ENCODE peak calls at places on chromosomes 5 and 9, in eight cellular contexts. One of them, this sample, is unnamed.

GRCh38 chr5:167950126-167950721 is 341.2 kb upstream of the WWC1 start:
- DNase-seq in kidney: no peak
- DNase-seq in SK-MEL-5: no peak
- DNase-seq in activated CD8-positive, alpha-beta memory T cell treated with anti-CD3 and anti-CD28 coated beads for 48 hours: no peak
- DNase-seq in NCI-H510A: no peak
- DNase-seq in stimulated activated CD4-positive, alpha-beta T cell treated with anti-CD3 and anti-CD28 coated beads, Interleukin-2, amount 100 ng/mL, for 48 hours: no peak
- DNase-seq in heart right ventricle: no peak
- DNase-seq in stimulated activated CD8-positive, alpha-beta memory T cell treated with anti-CD3 and anti-CD28 coated beads, Interleukin-12 subunit alpha, Interleukin-12 subunit beta, amount 100 ng/mL, for 1 hour: no peak
- DNase-seq in this sample: no peak

GRCh38 chr5:83430130-83431010 is 41.2 kb upstream of the VCAN start:
- DNase-seq in stimulated activated CD8-positive, alpha-beta memory T cell treated with anti-CD3 and anti-CD28 coated beads, Interleukin-12 subunit alpha, Interleukin-12 subunit beta, amount 100 ng/mL, for 1 hour: peak
- DNase-seq in kidney: no peak
- DNase-seq in stimulated activated CD4-positive, alpha-beta T cell treated with anti-CD3 and anti-CD28 coated beads, Interleukin-2, amount 100 ng/mL, for 48 hours: peak
- DNase-seq in heart right ventricle: peak
- DNase-seq in activated CD8-positive, alpha-beta memory T cell treated with anti-CD3 and anti-CD28 coated beads for 48 hours: no peak
- DNase-seq in NCI-H510A: no peak
- DNase-seq in SK-MEL-5: peak
- DNase-seq in this sample: peak

GRCh38 chr9:91991621-91992435 is 41.8 kb upstream of the ROR2 start:
- DNase-seq in NCI-H510A: no peak
- DNase-seq in stimulated activated CD8-positive, alpha-beta memory T cell treated with anti-CD3 and anti-CD28 coated beads, Interleukin-12 subunit alpha, Interleukin-12 subunit beta, amount 100 ng/mL, for 1 hour: no peak
- DNase-seq in stimulated activated CD4-positive, alpha-beta T cell treated with anti-CD3 and anti-CD28 coated beads, Interleukin-2, amount 100 ng/mL, for 48 hours: no peak
- DNase-seq in SK-MEL-5: no peak
- DNase-seq in heart right ventricle: no peak
- DNase-seq in kidney: no peak
- DNase-seq in activated CD8-positive, alpha-beta memory T cell treated with anti-CD3 and anti-CD28 coated beads for 48 hours: no peak
- DNase-seq in this sample: no peak

GRCh38 chr5:115291397-115291796 is 5.1 kb downstream of the CCDC112 start:
- DNase-seq in heart right ventricle: no peak
- DNase-seq in SK-MEL-5: no peak
- DNase-seq in NCI-H510A: no peak
- DNase-seq in kidney: no peak
- DNase-seq in stimulated activated CD4-positive, alpha-beta T cell treated with anti-CD3 and anti-CD28 coated beads, Interleukin-2, amount 100 ng/mL, for 48 hours: no peak
- DNase-seq in stimulated activated CD8-positive, alpha-beta memory T cell treated with anti-CD3 and anti-CD28 coated beads, Interleukin-12 subunit alpha, Interleukin-12 subunit beta, amount 100 ng/mL, for 1 hour: no peak
- DNase-seq in activated CD8-positive, alpha-beta memory T cell treated with anti-CD3 and anti-CD28 coated beads for 48 hours: no peak
- DNase-seq in this sample: no peak

GRCh38 chr9:127801955-127802575 is 617 bp upstream of the FPGS start:
- DNase-seq in NCI-H510A: no peak
- DNase-seq in activated CD8-positive, alpha-beta memory T cell treated with anti-CD3 and anti-CD28 coated beads for 48 hours: no peak
- DNase-seq in stimulated activated CD4-positive, alpha-beta T cell treated with anti-CD3 and anti-CD28 coated beads, Interleukin-2, amount 100 ng/mL, for 48 hours: no peak
- DNase-seq in kidney: no peak
- DNase-seq in heart right ventricle: no peak
- DNase-seq in SK-MEL-5: no peak
- DNase-seq in stimulated activated CD8-positive, alpha-beta memory T cell treated with anti-CD3 and anti-CD28 coated beads, Interleukin-12 subunit alpha, Interleukin-12 subunit beta, amount 100 ng/mL, for 1 hour: no peak
- DNase-seq in this sample: no peak

GRCh38 chr9:106718996-106719395 is 144.0 kb upstream of the ZNF462 start:
- DNase-seq in stimulated activated CD4-positive, alpha-beta T cell treated with anti-CD3 and anti-CD28 coated beads, Interleukin-2, amount 100 ng/mL, for 48 hours: no peak
- DNase-seq in heart right ventricle: no peak
- DNase-seq in kidney: no peak
- DNase-seq in NCI-H510A: no peak
- DNase-seq in stimulated activated CD8-positive, alpha-beta memory T cell treated with anti-CD3 and anti-CD28 coated beads, Interleukin-12 subunit alpha, Interleukin-12 subunit beta, amount 100 ng/mL, for 1 hour: no peak
- DNase-seq in SK-MEL-5: no peak
- DNase-seq in activated CD8-positive, alpha-beta memory T cell treated with anti-CD3 and anti-CD28 coated beads for 48 hours: no peak
- DNase-seq in this sample: no peak

GRCh38 chr5:82011761-82012160 is 39.9 kb downstream of the ATG10 start:
- DNase-seq in heart right ventricle: no peak
- DNase-seq in stimulated activated CD8-positive, alpha-beta memory T cell treated with anti-CD3 and anti-CD28 coated beads, Interleukin-12 subunit alpha, Interleukin-12 subunit beta, amount 100 ng/mL, for 1 hour: no peak
- DNase-seq in activated CD8-positive, alpha-beta memory T cell treated with anti-CD3 and anti-CD28 coated beads for 48 hours: no peak
- DNase-seq in kidney: no peak
- DNase-seq in NCI-H510A: no peak
- DNase-seq in stimulated activated CD4-positive, alpha-beta T cell treated with anti-CD3 and anti-CD28 coated beads, Interleukin-2, amount 100 ng/mL, for 48 hours: no peak
- DNase-seq in SK-MEL-5: no peak
- DNase-seq in this sample: no peak

GRCh38 chr9:133060417-133060841 is 1.4 kb upstream of the CEL start:
- DNase-seq in kidney: peak
- DNase-seq in activated CD8-positive, alpha-beta memory T cell treated with anti-CD3 and anti-CD28 coated beads for 48 hours: no peak
- DNase-seq in NCI-H510A: no peak
- DNase-seq in SK-MEL-5: no peak
- DNase-seq in stimulated activated CD8-positive, alpha-beta memory T cell treated with anti-CD3 and anti-CD28 coated beads, Interleukin-12 subunit alpha, Interleukin-12 subunit beta, amount 100 ng/mL, for 1 hour: no peak
- DNase-seq in stimulated activated CD4-positive, alpha-beta T cell treated with anti-CD3 and anti-CD28 coated beads, Interleukin-2, amount 100 ng/mL, for 48 hours: no peak
- DNase-seq in heart right ventricle: no peak
- DNase-seq in this sample: no peak

GRCh38 chr9:105245720-105246161 is 1.3 kb downstream of the SLC44A1 start:
- DNase-seq in NCI-H510A: no peak
- DNase-seq in activated CD8-positive, alpha-beta memory T cell treated with anti-CD3 and anti-CD28 coated beads for 48 hours: no peak
- DNase-seq in stimulated activated CD4-positive, alpha-beta T cell treated with anti-CD3 and anti-CD28 coated beads, Interleukin-2, amount 100 ng/mL, for 48 hours: no peak
- DNase-seq in kidney: no peak
- DNase-seq in SK-MEL-5: peak
- DNase-seq in stimulated activated CD8-positive, alpha-beta memory T cell treated with anti-CD3 and anti-CD28 coated beads, Interleukin-12 subunit alpha, Interleukin-12 subunit beta, amount 100 ng/mL, for 1 hour: no peak
- DNase-seq in heart right ventricle: no peak
- DNase-seq in this sample: no peak

GRCh38 chr9:4009006-4009511 is 290.8 kb downstream of the GLIS3 start:
- DNase-seq in heart right ventricle: no peak
- DNase-seq in stimulated activated CD4-positive, alpha-beta T cell treated with anti-CD3 and anti-CD28 coated beads, Interleukin-2, amount 100 ng/mL, for 48 hours: no peak
- DNase-seq in kidney: no peak
- DNase-seq in NCI-H510A: no peak
- DNase-seq in stimulated activated CD8-positive, alpha-beta memory T cell treated with anti-CD3 and anti-CD28 coated beads, Interleukin-12 subunit alpha, Interleukin-12 subunit beta, amount 100 ng/mL, for 1 hour: no peak
- DNase-seq in SK-MEL-5: no peak
- DNase-seq in activated CD8-positive, alpha-beta memory T cell treated with anti-CD3 and anti-CD28 coated beads for 48 hours: no peak
- DNase-seq in this sample: no peak

GRCh38 chr5:17302590-17302989 is 85.2 kb downstream of the BASP1 start:
- DNase-seq in activated CD8-positive, alpha-beta memory T cell treated with anti-CD3 and anti-CD28 coated beads for 48 hours: no peak
- DNase-seq in heart right ventricle: no peak
- DNase-seq in NCI-H510A: no peak
- DNase-seq in stimulated activated CD4-positive, alpha-beta T cell treated with anti-CD3 and anti-CD28 coated beads, Interleukin-2, amount 100 ng/mL, for 48 hours: no peak
- DNase-seq in kidney: no peak
- DNase-seq in stimulated activated CD8-positive, alpha-beta memory T cell treated with anti-CD3 and anti-CD28 coated beads, Interleukin-12 subunit alpha, Interleukin-12 subunit beta, amount 100 ng/mL, for 1 hour: no peak
- DNase-seq in SK-MEL-5: no peak
- DNase-seq in this sample: no peak

GRCh38 chr5:158802941-158803341 is 296.8 kb downstream of the EBF1 start:
- DNase-seq in stimulated activated CD8-positive, alpha-beta memory T cell treated with anti-CD3 and anti-CD28 coated beads, Interleukin-12 subunit alpha, Interleukin-12 subunit beta, amount 100 ng/mL, for 1 hour: no peak
- DNase-seq in SK-MEL-5: no peak
- DNase-seq in stimulated activated CD4-positive, alpha-beta T cell treated with anti-CD3 and anti-CD28 coated beads, Interleukin-2, amount 100 ng/mL, for 48 hours: no peak
- DNase-seq in kidney: no peak
- DNase-seq in heart right ventricle: peak
- DNase-seq in NCI-H510A: no peak
- DNase-seq in activated CD8-positive, alpha-beta memory T cell treated with anti-CD3 and anti-CD28 coated beads for 48 hours: no peak
- DNase-seq in this sample: no peak

GRCh38 chr9:87375397-87376073 is 122.1 kb upstream of the DAPK1 start:
- DNase-seq in stimulated activated CD8-positive, alpha-beta memory T cell treated with anti-CD3 and anti-CD28 coated beads, Interleukin-12 subunit alpha, Interleukin-12 subunit beta, amount 100 ng/mL, for 1 hour: no peak
- DNase-seq in stimulated activated CD4-positive, alpha-beta T cell treated with anti-CD3 and anti-CD28 coated beads, Interleukin-2, amount 100 ng/mL, for 48 hours: no peak
- DNase-seq in heart right ventricle: no peak
- DNase-seq in NCI-H510A: no peak
- DNase-seq in SK-MEL-5: no peak
- DNase-seq in kidney: no peak
- DNase-seq in activated CD8-positive, alpha-beta memory T cell treated with anti-CD3 and anti-CD28 coated beads for 48 hours: no peak
- DNase-seq in this sample: no peak

GRCh38 chr9:135898634-135899407 is 8.5 kb downstream of the CAMSAP1 start:
- DNase-seq in NCI-H510A: no peak
- DNase-seq in SK-MEL-5: no peak
- DNase-seq in heart right ventricle: no peak
- DNase-seq in activated CD8-positive, alpha-beta memory T cell treated with anti-CD3 and anti-CD28 coated beads for 48 hours: no peak
- DNase-seq in stimulated activated CD4-positive, alpha-beta T cell treated with anti-CD3 and anti-CD28 coated beads, Interleukin-2, amount 100 ng/mL, for 48 hours: no peak
- DNase-seq in stimulated activated CD8-positive, alpha-beta memory T cell treated with anti-CD3 and anti-CD28 coated beads, Interleukin-12 subunit alpha, Interleukin-12 subunit beta, amount 100 ng/mL, for 1 hour: no peak
- DNase-seq in kidney: no peak
- DNase-seq in this sample: peak

GRCh38 chr5:95591490-95591901 is 28.4 kb upstream of the GPR150 start:
- DNase-seq in NCI-H510A: no peak
- DNase-seq in activated CD8-positive, alpha-beta memory T cell treated with anti-CD3 and anti-CD28 coated beads for 48 hours: no peak
- DNase-seq in SK-MEL-5: peak
- DNase-seq in heart right ventricle: no peak
- DNase-seq in kidney: no peak
- DNase-seq in stimulated activated CD8-positive, alpha-beta memory T cell treated with anti-CD3 and anti-CD28 coated beads, Interleukin-12 subunit alpha, Interleukin-12 subunit beta, amount 100 ng/mL, for 1 hour: no peak
- DNase-seq in stimulated activated CD4-positive, alpha-beta T cell treated with anti-CD3 and anti-CD28 coated beads, Interleukin-2, amount 100 ng/mL, for 48 hours: no peak
- DNase-seq in this sample: no peak

GRCh38 chr5:142922223-142922952 is 152.2 kb downstream of the ARHGAP26 start:
- DNase-seq in NCI-H510A: no peak
- DNase-seq in stimulated activated CD4-positive, alpha-beta T cell treated with anti-CD3 and anti-CD28 coated beads, Interleukin-2, amount 100 ng/mL, for 48 hours: no peak
- DNase-seq in activated CD8-positive, alpha-beta memory T cell treated with anti-CD3 and anti-CD28 coated beads for 48 hours: no peak
- DNase-seq in SK-MEL-5: peak
- DNase-seq in kidney: no peak
- DNase-seq in stimulated activated CD8-positive, alpha-beta memory T cell treated with anti-CD3 and anti-CD28 coated beads, Interleukin-12 subunit alpha, Interleukin-12 subunit beta, amount 100 ng/mL, for 1 hour: no peak
- DNase-seq in heart right ventricle: no peak
- DNase-seq in this sample: no peak

GRCh38 chr5:12071455-12071854 is 167.2 kb upstream of the CTNND2 start:
- DNase-seq in kidney: no peak
- DNase-seq in stimulated activated CD4-positive, alpha-beta T cell treated with anti-CD3 and anti-CD28 coated beads, Interleukin-2, amount 100 ng/mL, for 48 hours: no peak
- DNase-seq in activated CD8-positive, alpha-beta memory T cell treated with anti-CD3 and anti-CD28 coated beads for 48 hours: no peak
- DNase-seq in heart right ventricle: no peak
- DNase-seq in SK-MEL-5: no peak
- DNase-seq in stimulated activated CD8-positive, alpha-beta memory T cell treated with anti-CD3 and anti-CD28 coated beads, Interleukin-12 subunit alpha, Interleukin-12 subunit beta, amount 100 ng/mL, for 1 hour: no peak
- DNase-seq in NCI-H510A: no peak
- DNase-seq in this sample: no peak

GRCh38 chr5:35237580-35238376 is 7.5 kb upstream of the PRLR start:
- DNase-seq in stimulated activated CD8-positive, alpha-beta memory T cell treated with anti-CD3 and anti-CD28 coated beads, Interleukin-12 subunit alpha, Interleukin-12 subunit beta, amount 100 ng/mL, for 1 hour: no peak
- DNase-seq in activated CD8-positive, alpha-beta memory T cell treated with anti-CD3 and anti-CD28 coated beads for 48 hours: no peak
- DNase-seq in NCI-H510A: no peak
- DNase-seq in heart right ventricle: no peak
- DNase-seq in kidney: no peak
- DNase-seq in SK-MEL-5: peak
- DNase-seq in stimulated activated CD4-positive, alpha-beta T cell treated with anti-CD3 and anti-CD28 coated beads, Interleukin-2, amount 100 ng/mL, for 48 hours: no peak
- DNase-seq in this sample: no peak

GRCh38 chr5:1208743-1209551 is 7.6 kb downstream of the SLC6A19 start:
- DNase-seq in activated CD8-positive, alpha-beta memory T cell treated with anti-CD3 and anti-CD28 coated beads for 48 hours: no peak
- DNase-seq in stimulated activated CD4-positive, alpha-beta T cell treated with anti-CD3 and anti-CD28 coated beads, Interleukin-2, amount 100 ng/mL, for 48 hours: no peak
- DNase-seq in SK-MEL-5: peak
- DNase-seq in NCI-H510A: peak
- DNase-seq in stimulated activated CD8-positive, alpha-beta memory T cell treated with anti-CD3 and anti-CD28 coated beads, Interleukin-12 subunit alpha, Interleukin-12 subunit beta, amount 100 ng/mL, for 1 hour: no peak
- DNase-seq in heart right ventricle: no peak
- DNase-seq in kidney: peak
- DNase-seq in this sample: no peak

GRCh38 chr9:34513567-34514214 is 9.1 kb downstream of the ENHO start:
- DNase-seq in SK-MEL-5: no peak
- DNase-seq in NCI-H510A: no peak
- DNase-seq in activated CD8-positive, alpha-beta memory T cell treated with anti-CD3 and anti-CD28 coated beads for 48 hours: no peak
- DNase-seq in stimulated activated CD8-positive, alpha-beta memory T cell treated with anti-CD3 and anti-CD28 coated beads, Interleukin-12 subunit alpha, Interleukin-12 subunit beta, amount 100 ng/mL, for 1 hour: no peak
- DNase-seq in kidney: no peak
- DNase-seq in stimulated activated CD4-positive, alpha-beta T cell treated with anti-CD3 and anti-CD28 coated beads, Interleukin-2, amount 100 ng/mL, for 48 hours: no peak
- DNase-seq in heart right ventricle: no peak
- DNase-seq in this sample: no peak

GRCh38 chr9:4293293-4293931 is 6.5 kb downstream of the GLIS3 start:
- DNase-seq in stimulated activated CD8-positive, alpha-beta memory T cell treated with anti-CD3 and anti-CD28 coated beads, Interleukin-12 subunit alpha, Interleukin-12 subunit beta, amount 100 ng/mL, for 1 hour: no peak
- DNase-seq in stimulated activated CD4-positive, alpha-beta T cell treated with anti-CD3 and anti-CD28 coated beads, Interleukin-2, amount 100 ng/mL, for 48 hours: no peak
- DNase-seq in heart right ventricle: no peak
- DNase-seq in SK-MEL-5: no peak
- DNase-seq in NCI-H510A: no peak
- DNase-seq in activated CD8-positive, alpha-beta memory T cell treated with anti-CD3 and anti-CD28 coated beads for 48 hours: no peak
- DNase-seq in kidney: no peak
- DNase-seq in this sample: no peak

GRCh38 chr5:132370241-132370820 is 821 bp downstream of the SLC22A5 start:
- DNase-seq in activated CD8-positive, alpha-beta memory T cell treated with anti-CD3 and anti-CD28 coated beads for 48 hours: no peak
- DNase-seq in stimulated activated CD8-positive, alpha-beta memory T cell treated with anti-CD3 and anti-CD28 coated beads, Interleukin-12 subunit alpha, Interleukin-12 subunit beta, amount 100 ng/mL, for 1 hour: no peak
- DNase-seq in stimulated activated CD4-positive, alpha-beta T cell treated with anti-CD3 and anti-CD28 coated beads, Interleukin-2, amount 100 ng/mL, for 48 hours: no peak
- DNase-seq in kidney: peak
- DNase-seq in SK-MEL-5: no peak
- DNase-seq in NCI-H510A: no peak
- DNase-seq in heart right ventricle: no peak
- DNase-seq in this sample: no peak

GRCh38 chr5:80804332-80804731 is 149.5 kb upstream of the DHFR start:
- DNase-seq in stimulated activated CD8-positive, alpha-beta memory T cell treated with anti-CD3 and anti-CD28 coated beads, Interleukin-12 subunit alpha, Interleukin-12 subunit beta, amount 100 ng/mL, for 1 hour: no peak
- DNase-seq in activated CD8-positive, alpha-beta memory T cell treated with anti-CD3 and anti-CD28 coated beads for 48 hours: no peak
- DNase-seq in SK-MEL-5: no peak
- DNase-seq in NCI-H510A: no peak
- DNase-seq in kidney: no peak
- DNase-seq in heart right ventricle: no peak
- DNase-seq in stimulated activated CD4-positive, alpha-beta T cell treated with anti-CD3 and anti-CD28 coated beads, Interleukin-2, amount 100 ng/mL, for 48 hours: no peak
- DNase-seq in this sample: no peak

GRCh38 chr9:95494022-95494415 is 22.8 kb downstream of the PTCH1 start:
- DNase-seq in heart right ventricle: no peak
- DNase-seq in stimulated activated CD8-positive, alpha-beta memory T cell treated with anti-CD3 and anti-CD28 coated beads, Interleukin-12 subunit alpha, Interleukin-12 subunit beta, amount 100 ng/mL, for 1 hour: no peak
- DNase-seq in activated CD8-positive, alpha-beta memory T cell treated with anti-CD3 and anti-CD28 coated beads for 48 hours: no peak
- DNase-seq in kidney: peak
- DNase-seq in stimulated activated CD4-positive, alpha-beta T cell treated with anti-CD3 and anti-CD28 coated beads, Interleukin-2, amount 100 ng/mL, for 48 hours: peak
- DNase-seq in NCI-H510A: peak
- DNase-seq in SK-MEL-5: no peak
- DNase-seq in this sample: peak

GRCh38 chr5:175654807-175655206 is 3.1 kb upstream of the HRH2 start:
- DNase-seq in heart right ventricle: no peak
- DNase-seq in stimulated activated CD8-positive, alpha-beta memory T cell treated with anti-CD3 and anti-CD28 coated beads, Interleukin-12 subunit alpha, Interleukin-12 subunit beta, amount 100 ng/mL, for 1 hour: no peak
- DNase-seq in NCI-H510A: peak
- DNase-seq in kidney: no peak
- DNase-seq in SK-MEL-5: no peak
- DNase-seq in activated CD8-positive, alpha-beta memory T cell treated with anti-CD3 and anti-CD28 coated beads for 48 hours: no peak
- DNase-seq in stimulated activated CD4-positive, alpha-beta T cell treated with anti-CD3 and anti-CD28 coated beads, Interleukin-2, amount 100 ng/mL, for 48 hours: no peak
- DNase-seq in this sample: no peak

GRCh38 chr5:68195137-68195536 is 20.4 kb upstream of the PIK3R1 start:
- DNase-seq in stimulated activated CD4-positive, alpha-beta T cell treated with anti-CD3 and anti-CD28 coated beads, Interleukin-2, amount 100 ng/mL, for 48 hours: no peak
- DNase-seq in stimulated activated CD8-positive, alpha-beta memory T cell treated with anti-CD3 and anti-CD28 coated beads, Interleukin-12 subunit alpha, Interleukin-12 subunit beta, amount 100 ng/mL, for 1 hour: no peak
- DNase-seq in NCI-H510A: no peak
- DNase-seq in heart right ventricle: no peak
- DNase-seq in SK-MEL-5: no peak
- DNase-seq in activated CD8-positive, alpha-beta memory T cell treated with anti-CD3 and anti-CD28 coated beads for 48 hours: no peak
- DNase-seq in kidney: no peak
- DNase-seq in this sample: no peak

GRCh38 chr9:132894343-132894742 is 15.6 kb downstream of the SPACA9 start:
- DNase-seq in kidney: no peak
- DNase-seq in SK-MEL-5: no peak
- DNase-seq in stimulated activated CD8-positive, alpha-beta memory T cell treated with anti-CD3 and anti-CD28 coated beads, Interleukin-12 subunit alpha, Interleukin-12 subunit beta, amount 100 ng/mL, for 1 hour: no peak
- DNase-seq in activated CD8-positive, alpha-beta memory T cell treated with anti-CD3 and anti-CD28 coated beads for 48 hours: no peak
- DNase-seq in stimulated activated CD4-positive, alpha-beta T cell treated with anti-CD3 and anti-CD28 coated beads, Interleukin-2, amount 100 ng/mL, for 48 hours: no peak
- DNase-seq in NCI-H510A: no peak
- DNase-seq in heart right ventricle: no peak
- DNase-seq in this sample: no peak

GRCh38 chr5:77958642-77959315 is 182.6 kb upstream of the TBCA start:
- DNase-seq in stimulated activated CD8-positive, alpha-beta memory T cell treated with anti-CD3 and anti-CD28 coated beads, Interleukin-12 subunit alpha, Interleukin-12 subunit beta, amount 100 ng/mL, for 1 hour: no peak
- DNase-seq in heart right ventricle: no peak
- DNase-seq in NCI-H510A: no peak
- DNase-seq in activated CD8-positive, alpha-beta memory T cell treated with anti-CD3 and anti-CD28 coated beads for 48 hours: no peak
- DNase-seq in SK-MEL-5: no peak
- DNase-seq in kidney: no peak
- DNase-seq in stimulated activated CD4-positive, alpha-beta T cell treated with anti-CD3 and anti-CD28 coated beads, Interleukin-2, amount 100 ng/mL, for 48 hours: no peak
- DNase-seq in this sample: no peak

GRCh38 chr5:149588947-149589346 is 7.6 kb downstream of the ARHGEF37 start:
- DNase-seq in activated CD8-positive, alpha-beta memory T cell treated with anti-CD3 and anti-CD28 coated beads for 48 hours: no peak
- DNase-seq in kidney: no peak
- DNase-seq in heart right ventricle: no peak
- DNase-seq in SK-MEL-5: no peak
- DNase-seq in stimulated activated CD8-positive, alpha-beta memory T cell treated with anti-CD3 and anti-CD28 coated beads, Interleukin-12 subunit alpha, Interleukin-12 subunit beta, amount 100 ng/mL, for 1 hour: no peak
- DNase-seq in NCI-H510A: no peak
- DNase-seq in stimulated activated CD4-positive, alpha-beta T cell treated with anti-CD3 and anti-CD28 coated beads, Interleukin-2, amount 100 ng/mL, for 48 hours: no peak
- DNase-seq in this sample: no peak

GRCh38 chr5:15787676-15788075 is 287.7 kb downstream of the FBXL7 start:
- DNase-seq in stimulated activated CD4-positive, alpha-beta T cell treated with anti-CD3 and anti-CD28 coated beads, Interleukin-2, amount 100 ng/mL, for 48 hours: no peak
- DNase-seq in NCI-H510A: no peak
- DNase-seq in activated CD8-positive, alpha-beta memory T cell treated with anti-CD3 and anti-CD28 coated beads for 48 hours: no peak
- DNase-seq in stimulated activated CD8-positive, alpha-beta memory T cell treated with anti-CD3 and anti-CD28 coated beads, Interleukin-12 subunit alpha, Interleukin-12 subunit beta, amount 100 ng/mL, for 1 hour: no peak
- DNase-seq in SK-MEL-5: no peak
- DNase-seq in heart right ventricle: no peak
- DNase-seq in kidney: no peak
- DNase-seq in this sample: no peak

GRCh38 chr5:76415855-76416254 is 12.8 kb downstream of the IQGAP2 start:
- DNase-seq in NCI-H510A: no peak
- DNase-seq in SK-MEL-5: no peak
- DNase-seq in kidney: no peak
- DNase-seq in stimulated activated CD4-positive, alpha-beta T cell treated with anti-CD3 and anti-CD28 coated beads, Interleukin-2, amount 100 ng/mL, for 48 hours: no peak
- DNase-seq in stimulated activated CD8-positive, alpha-beta memory T cell treated with anti-CD3 and anti-CD28 coated beads, Interleukin-12 subunit alpha, Interleukin-12 subunit beta, amount 100 ng/mL, for 1 hour: no peak
- DNase-seq in heart right ventricle: no peak
- DNase-seq in activated CD8-positive, alpha-beta memory T cell treated with anti-CD3 and anti-CD28 coated beads for 48 hours: no peak
- DNase-seq in this sample: no peak

GRCh38 chr9:93677061-93677571 is 100.7 kb downstream of the PHF2 start:
- DNase-seq in stimulated activated CD8-positive, alpha-beta memory T cell treated with anti-CD3 and anti-CD28 coated beads, Interleukin-12 subunit alpha, Interleukin-12 subunit beta, amount 100 ng/mL, for 1 hour: no peak
- DNase-seq in stimulated activated CD4-positive, alpha-beta T cell treated with anti-CD3 and anti-CD28 coated beads, Interleukin-2, amount 100 ng/mL, for 48 hours: no peak
- DNase-seq in SK-MEL-5: no peak
- DNase-seq in NCI-H510A: no peak
- DNase-seq in activated CD8-positive, alpha-beta memory T cell treated with anti-CD3 and anti-CD28 coated beads for 48 hours: no peak
- DNase-seq in heart right ventricle: peak
- DNase-seq in kidney: peak
- DNase-seq in this sample: peak

GRCh38 chr5:150517272-150518152 is 9.6 kb downstream of the NDST1 start:
- DNase-seq in stimulated activated CD8-positive, alpha-beta memory T cell treated with anti-CD3 and anti-CD28 coated beads, Interleukin-12 subunit alpha, Interleukin-12 subunit beta, amount 100 ng/mL, for 1 hour: no peak
- DNase-seq in SK-MEL-5: no peak
- DNase-seq in activated CD8-positive, alpha-beta memory T cell treated with anti-CD3 and anti-CD28 coated beads for 48 hours: no peak
- DNase-seq in stimulated activated CD4-positive, alpha-beta T cell treated with anti-CD3 and anti-CD28 coated beads, Interleukin-2, amount 100 ng/mL, for 48 hours: no peak
- DNase-seq in kidney: peak
- DNase-seq in NCI-H510A: peak
- DNase-seq in heart right ventricle: no peak
- DNase-seq in this sample: no peak

GRCh38 chr9:34037626-34038025 is 11.1 kb downstream of the UBAP2 start:
- DNase-seq in stimulated activated CD8-positive, alpha-beta memory T cell treated with anti-CD3 and anti-CD28 coated beads, Interleukin-12 subunit alpha, Interleukin-12 subunit beta, amount 100 ng/mL, for 1 hour: no peak
- DNase-seq in NCI-H510A: no peak
- DNase-seq in activated CD8-positive, alpha-beta memory T cell treated with anti-CD3 and anti-CD28 coated beads for 48 hours: no peak
- DNase-seq in heart right ventricle: no peak
- DNase-seq in SK-MEL-5: no peak
- DNase-seq in stimulated activated CD4-positive, alpha-beta T cell treated with anti-CD3 and anti-CD28 coated beads, Interleukin-2, amount 100 ng/mL, for 48 hours: no peak
- DNase-seq in kidney: no peak
- DNase-seq in this sample: no peak